ENCODE peak calls at places on chromosomes 16 and 17, in nine cellular contexts. G is tibial nerve; B is left lung; J is ovary; M is H9; X is Peyer's patch; L is trophoblast cell; Y is CD8-positive, alpha-beta T cell; S is aorta. V is an unnamed sample. For H3K4me1, the result is how much of the 10 kb centered on the place peaks cover.

GRCh38 chr17:57420674-57421392 is 164.5 kb downstream of the MSI2 start:
- DNase-seq in S (no peak), M (no peak), L (no peak), J (no peak), Y (no peak), G (no peak), X (no peak), B (no peak), V (no peak)

GRCh38 chr17:69466905-69467630 is 52.6 kb downstream of the MAP2K6 start:
- DNase-seq in M (peak), G (no peak), X (no peak), J (no peak), L (no peak), Y (no peak), B (no peak), S (no peak), V (no peak)

GRCh38 chr17:3986939-3987335 is 22.7 kb upstream of the ATP2A3 start:
- DNase-seq in S (peak), L (no peak), G (no peak), M (no peak), X (no peak), B (no peak), Y (no peak), J (no peak), V (no peak)

GRCh38 chr16:8963010-8963824 is 489 bp downstream of the USP7 start:
- DNase-seq in S (peak), L (no peak), Y (no peak), M (no peak), J (no peak), G (no peak), X (no peak), B (peak), V (no peak)

GRCh38 chr16:89343501-89344291 is 126.2 kb downstream of the ZNF778 start:
- DNase-seq in J (no peak), B (no peak), L (peak), S (peak), M (no peak), Y (no peak), X (no peak), G (no peak), V (no peak)

GRCh38 chr17:12909046-12909445 is 108.8 kb downstream of the ELAC2 start:
- DNase-seq in M (no peak), J (no peak), B (no peak), Y (no peak), S (no peak), L (no peak), X (no peak), G (no peak), V (no peak)

GRCh38 chr17:44601574-44602372 is 44.5 kb downstream of the FZD2 start:
- DNase-seq in X (no peak), B (no peak), M (no peak), S (peak), Y (no peak), L (no peak), J (no peak), G (no peak), V (no peak)

GRCh38 chr17:30477758-30478115 is 529 bp downstream of the GOSR1 start:
- DNase-seq in G (no peak), J (no peak), M (no peak), L (peak), Y (no peak), B (no peak), S (no peak), X (no peak), V (no peak)

GRCh38 chr17:50240876-50241275 is 33.4 kb upstream of the TMEM92 start:
- DNase-seq in M (no peak), G (no peak), S (no peak), B (no peak), Y (no peak), J (no peak), L (no peak), X (no peak), V (no peak)

GRCh38 chr16:3465301-3465700 is 21.8 kb downstream of the NAA60 start:
- DNase-seq in J (no peak), M (no peak), S (peak), L (no peak), G (no peak), B (no peak), Y (no peak), X (no peak), V (no peak)

GRCh38 chr16:57373117-57373947 is 1.0 kb downstream of the CX3CL1 start:
- DNase-seq in Y (no peak), B (no peak), S (peak), M (no peak), J (no peak), G (no peak), X (no peak), L (no peak), V (no peak)
- H3K4me1 ChIP-seq in Y (under half), B (under half), S (under half), M (under half), J (under half), G (under half), X (under half), L (under half), V (under half)

GRCh38 chr17:76868669-76869208 is 535 bp downstream of the MGAT5B start:
- DNase-seq in Y (no peak), S (no peak), B (no peak), X (no peak), J (no peak), M (no peak), L (no peak), G (no peak), V (no peak)

GRCh38 chr17:76866774-76867577 is 1.2 kb upstream of the MGAT5B start:
- DNase-seq in X (no peak), Y (no peak), L (peak), B (no peak), M (no peak), S (no peak), J (no peak), G (no peak), V (no peak)

GRCh38 chr17:76869209-76869877 is 1.1 kb downstream of the MGAT5B start:
- DNase-seq in X (no peak), S (no peak), G (no peak), B (no peak), L (no peak), Y (no peak), J (no peak), M (peak), V (no peak)

GRCh38 chr17:76867578-76868175 is 527 bp upstream of the MGAT5B start:
- DNase-seq in B (no peak), L (peak), G (no peak), J (no peak), Y (no peak), M (peak), S (no peak), X (no peak), V (no peak)

DNA sequence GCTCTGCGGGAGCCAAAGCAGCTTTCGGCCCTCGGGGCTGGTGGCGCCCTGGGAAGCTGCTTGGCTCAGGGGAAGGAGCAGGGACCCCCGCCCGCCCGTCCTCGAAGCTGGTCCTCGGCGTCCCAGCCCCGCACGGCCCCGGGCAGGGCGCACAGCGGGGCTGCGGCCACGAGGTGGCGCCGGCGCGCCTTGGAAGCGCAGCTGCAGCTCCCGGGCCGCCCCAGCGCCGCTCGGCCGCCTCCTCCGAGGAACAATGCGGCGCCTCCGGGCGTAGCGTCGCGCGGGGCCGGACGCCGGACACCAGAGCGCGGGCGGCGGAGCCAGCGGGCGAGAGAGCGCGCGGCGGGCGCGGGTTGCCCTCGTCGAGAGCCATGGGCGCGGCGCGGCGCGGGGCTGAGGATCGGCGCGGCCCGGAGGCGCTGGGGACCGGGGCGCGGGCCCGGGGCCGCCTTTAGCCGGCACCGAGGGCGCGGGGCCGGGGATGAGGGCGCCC is at the start of gene MGAT5B:
- DNase-seq in G (peak), B (peak), L (peak), M (peak), X (peak), J (peak), Y (peak), S (peak), V (peak)
- H3K4me1 ChIP-seq in G (under half), B (under half), L (under half), M (under half), X (under half), J (under half), Y (under half), S (under half), V (under half)

GRCh38 chr17:2704031-2704889 is 7.3 kb downstream of the CLUH start:
- DNase-seq in B (peak), X (no peak), S (peak), Y (no peak), G (no peak), L (no peak), M (no peak), J (no peak), V (peak)

GRCh38 chr17:2703606-2704005 is 8.0 kb downstream of the CLUH start:
- DNase-seq in X (peak), J (no peak), Y (no peak), B (peak), S (peak), G (no peak), L (no peak), M (no peak), V (peak)

GRCh38 chr17:2705263-2705662 is 6.3 kb downstream of the CLUH start:
- DNase-seq in X (peak), G (no peak), S (peak), B (peak), Y (no peak), J (no peak), L (no peak), M (no peak), V (no peak)

GRCh38 chr17:2705888-2706795 is 5.4 kb downstream of the CLUH start:
- DNase-seq in J (no peak), M (no peak), B (peak), G (no peak), Y (no peak), L (no peak), S (peak), X (peak), V (no peak)

DNA sequence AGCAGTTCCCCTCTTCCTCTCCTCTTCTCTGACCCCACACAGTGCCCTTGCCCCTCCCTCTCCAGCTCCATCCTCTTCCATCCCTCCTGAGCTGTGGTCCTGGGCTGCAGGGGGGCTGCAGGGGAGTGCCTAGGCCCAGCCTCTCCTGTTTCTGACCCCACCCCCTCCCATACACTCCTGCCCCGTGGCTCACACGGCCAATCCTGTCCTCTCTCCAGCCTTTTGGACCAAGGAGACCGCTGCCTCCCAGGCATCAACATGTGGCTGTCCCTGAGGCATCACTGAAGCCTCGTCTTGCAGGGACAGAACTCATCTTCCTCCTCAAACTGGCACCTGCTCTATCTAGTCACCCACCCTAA is 6.7 kb downstream of the CLUH start:
- DNase-seq in M (no peak), X (peak), L (no peak), B (no peak), Y (no peak), J (no peak), S (peak), G (no peak), V (no peak)
- H3K4me1 ChIP-seq in M (under half), X (under half), L (under half), B (under half), Y (under half), J (under half), S (under half), G (under half), V (under half)

DNA sequence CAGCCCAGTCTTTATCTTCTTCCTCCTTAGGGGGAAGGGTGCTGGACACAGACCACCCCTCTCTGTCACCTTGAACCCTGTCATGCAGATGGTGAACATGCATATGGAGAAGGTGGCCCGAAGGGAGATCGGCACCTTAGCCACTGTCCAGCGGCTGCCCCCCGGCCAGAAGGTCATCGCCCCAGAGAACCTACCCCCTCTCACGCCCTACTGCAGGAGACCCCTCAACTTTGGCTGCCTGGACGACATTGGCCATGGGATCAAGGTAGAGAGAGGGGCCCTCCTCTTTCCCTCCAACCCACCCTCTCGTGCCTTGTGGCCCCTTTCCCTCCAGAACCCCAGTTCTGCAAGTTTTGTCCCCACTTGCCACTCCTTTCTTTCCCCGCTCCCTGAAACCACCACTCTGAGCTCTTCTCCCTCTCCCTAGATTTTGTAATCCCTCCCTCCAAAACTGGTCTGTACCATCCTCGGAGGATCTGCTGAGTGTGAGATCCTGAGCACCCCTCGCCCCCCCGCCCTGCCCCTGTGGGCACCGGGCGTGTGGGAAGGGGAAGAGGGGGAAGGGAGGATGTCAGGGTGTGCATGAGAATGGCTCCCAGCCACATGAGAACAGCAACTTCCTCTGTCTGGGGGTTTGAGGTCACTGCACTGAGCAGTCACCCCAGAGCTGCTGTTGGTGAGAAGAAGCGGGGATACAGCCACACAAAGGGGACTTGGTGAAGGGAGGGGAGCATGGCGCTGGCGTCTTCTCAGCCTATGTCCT is 7.3 kb downstream of the ABI3 start:
- DNase-seq in X (no peak), Y (peak), J (no peak), M (no peak), G (peak), L (no peak), S (no peak), B (peak), V (no peak)
- H3K4me1 ChIP-seq in X (under half), Y (half or more), J (under half), M (under half), G (under half), L (under half), S (under half), B (half or more), V (under half)

GRCh38 chr17:36934144-36934758 is 3.0 kb upstream of the LHX1 start:
- DNase-seq in B (no peak), X (no peak), S (peak), L (no peak), Y (no peak), J (no peak), G (no peak), M (peak), V (no peak)

GRCh38 chr17:36932383-36933173 is 4.7 kb upstream of the LHX1 start:
- DNase-seq in M (peak), Y (no peak), S (no peak), X (peak), L (no peak), G (no peak), B (no peak), J (no peak), V (no peak)

GRCh38 chr17:36934759-36935630 is 2.3 kb upstream of the LHX1 start:
- DNase-seq in L (no peak), X (no peak), J (no peak), Y (peak), M (peak), S (peak), G (no peak), B (peak), V (no peak)

GRCh38 chr17:36931697-36932382 is 5.4 kb upstream of the LHX1 start:
- DNase-seq in X (peak), B (no peak), M (peak), G (no peak), S (peak), L (no peak), J (no peak), Y (no peak), V (no peak)

GRCh38 chr17:36933174-36934143 is 3.8 kb upstream of the LHX1 start:
- DNase-seq in Y (no peak), X (no peak), B (no peak), S (no peak), L (no peak), G (no peak), M (peak), J (no peak), V (no peak)
- H3K4me1 ChIP-seq in Y (half or more), X (under half), B (half or more), S (under half), L (under half), G (half or more), M (under half), J (under half), V (under half)

DNA sequence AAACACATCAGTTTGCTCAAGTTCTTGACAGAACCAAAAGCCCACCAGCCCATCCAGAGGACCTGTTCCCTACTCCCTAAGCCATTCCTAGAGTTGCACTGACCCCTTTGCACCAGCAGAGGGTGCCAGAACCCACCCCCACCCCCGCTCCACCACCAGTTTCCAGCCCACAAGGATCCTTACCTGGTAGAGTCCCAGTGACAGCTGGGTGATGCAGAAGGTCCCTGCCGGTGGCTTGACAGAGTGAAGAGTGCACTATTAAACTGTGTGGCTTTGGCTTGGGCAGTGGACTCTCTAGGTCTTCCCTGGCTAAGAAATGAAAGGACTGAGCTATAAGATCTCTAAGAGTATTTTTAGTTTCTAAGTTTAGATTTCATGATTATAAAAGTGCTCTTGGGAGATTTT is 73.3 kb upstream of the MTMR4 start:
- DNase-seq in G (peak), M (peak), Y (peak), X (peak), S (peak), J (peak), B (no peak), L (peak), V (peak)
- H3K4me1 ChIP-seq in G (under half), M (under half), Y (under half), X (under half), S (under half), J (under half), B (under half), L (under half), V (under half)

GRCh38 chr16:11307639-11308492 is 26.7 kb upstream of the PRM1 start:
- DNase-seq in M (no peak), Y (no peak), X (no peak), S (no peak), J (no peak), G (no peak), B (no peak), L (no peak), V (no peak)
- H3K4me1 ChIP-seq in M (under half), Y (under half), X (under half), S (under half), J (under half), G (under half), B (half or more), L (under half), V (under half)

GRCh38 chr17:36048061-36048460 is 16.0 kb upstream of the CCL18 start:
- DNase-seq in Y (no peak), S (no peak), X (no peak), M (no peak), B (no peak), G (no peak), J (no peak), L (no peak), V (no peak)

GRCh38 chr17:36049643-36050042 is 14.4 kb upstream of the CCL18 start:
- DNase-seq in Y (no peak), M (no peak), J (no peak), S (no peak), G (no peak), L (no peak), B (no peak), X (no peak), V (no peak)
- H3K4me1 ChIP-seq in Y (under half), M (under half), J (under half), S (under half), G (under half), L (under half), B (under half), X (under half), V (under half)

GRCh38 chr17:77450742-77451270 is 310.0 kb downstream of the SEC14L1 start:
- DNase-seq in S (no peak), G (no peak), J (no peak), B (no peak), L (no peak), Y (no peak), M (no peak), X (no peak), V (no peak)
- H3K4me1 ChIP-seq in S (under half), G (half or more), J (under half), B (half or more), L (half or more), Y (half or more), M (under half), X (under half), V (under half)

GRCh38 chr17:42088736-42089135 is 9.5 kb downstream of the ZNF385C start:
- DNase-seq in S (no peak), L (no peak), M (no peak), G (no peak), J (no peak), X (no peak), Y (no peak), B (no peak), V (no peak)
- H3K4me1 ChIP-seq in S (under half), L (under half), M (under half), G (under half), J (under half), X (under half), Y (under half), B (under half), V (under half)

V was measured in breast epithelium.